ENCODE peak calls at places on chromosomes 12 and 14, in nine cellular contexts. One of them, this sample, is unnamed.

GRCh38 chr12:89838846-89839245 is 130.2 kb upstream of the ATP2B1 start:
- DNase-seq in HT-29: no peak
- DNase-seq in neural progenitor cell: no peak
- DNase-seq in SHP77: no peak
- DNase-seq in putamen: no peak
- DNase-seq in NCI-H1694 treated with DMSO at 0.1 percent for 48 hours: no peak
- DNase-seq in lung microvascular endothelial cell: no peak
- DNase-seq in H54: no peak
- DNase-seq in stimulated activated CD4-positive, alpha-beta T cell treated with anti-CD3 and anti-CD28 coated beads, Interleukin-2, amount 100 ng/mL, for 24 hours: no peak
- DNase-seq in this sample: no peak

GRCh38 chr12:30700216-30700900 is 4.7 kb upstream of the IPO8 start:
- DNase-seq in HT-29: no peak
- DNase-seq in neural progenitor cell: no peak
- DNase-seq in SHP77: no peak
- DNase-seq in putamen: peak
- DNase-seq in NCI-H1694 treated with DMSO at 0.1 percent for 48 hours: peak
- DNase-seq in lung microvascular endothelial cell: no peak
- DNase-seq in H54: no peak
- DNase-seq in stimulated activated CD4-positive, alpha-beta T cell treated with anti-CD3 and anti-CD28 coated beads, Interleukin-2, amount 100 ng/mL, for 24 hours: no peak
- DNase-seq in this sample: no peak

GRCh38 chr12:53268637-53269562 is 801 bp downstream of the ESPL1 start:
- DNase-seq in HT-29: peak
- DNase-seq in neural progenitor cell: no peak
- DNase-seq in SHP77: no peak
- DNase-seq in putamen: no peak
- DNase-seq in NCI-H1694 treated with DMSO at 0.1 percent for 48 hours: no peak
- DNase-seq in lung microvascular endothelial cell: no peak
- DNase-seq in H54: no peak
- DNase-seq in stimulated activated CD4-positive, alpha-beta T cell treated with anti-CD3 and anti-CD28 coated beads, Interleukin-2, amount 100 ng/mL, for 24 hours: no peak
- DNase-seq in this sample: no peak

GRCh38 chr12:124804011-124804621 is 59.5 kb downstream of the SCARB1 start:
- DNase-seq in HT-29: peak
- DNase-seq in neural progenitor cell: peak
- DNase-seq in SHP77: no peak
- DNase-seq in putamen: peak
- DNase-seq in NCI-H1694 treated with DMSO at 0.1 percent for 48 hours: no peak
- DNase-seq in lung microvascular endothelial cell: peak
- DNase-seq in H54: no peak
- DNase-seq in stimulated activated CD4-positive, alpha-beta T cell treated with anti-CD3 and anti-CD28 coated beads, Interleukin-2, amount 100 ng/mL, for 24 hours: no peak
- DNase-seq in this sample: peak

GRCh38 chr14:59679872-59680271 is 103.3 kb upstream of the CCDC175 start:
- DNase-seq in HT-29: no peak
- DNase-seq in neural progenitor cell: peak
- DNase-seq in SHP77: no peak
- DNase-seq in putamen: no peak
- DNase-seq in NCI-H1694 treated with DMSO at 0.1 percent for 48 hours: no peak
- DNase-seq in lung microvascular endothelial cell: no peak
- DNase-seq in H54: no peak
- DNase-seq in stimulated activated CD4-positive, alpha-beta T cell treated with anti-CD3 and anti-CD28 coated beads, Interleukin-2, amount 100 ng/mL, for 24 hours: no peak
- DNase-seq in this sample: no peak

GRCh38 chr12:24918596-24918995 is 30.3 kb downstream of the BCAT1 start:
- DNase-seq in HT-29: no peak
- DNase-seq in neural progenitor cell: no peak
- DNase-seq in SHP77: no peak
- DNase-seq in putamen: no peak
- DNase-seq in NCI-H1694 treated with DMSO at 0.1 percent for 48 hours: no peak
- DNase-seq in lung microvascular endothelial cell: peak
- DNase-seq in H54: no peak
- DNase-seq in stimulated activated CD4-positive, alpha-beta T cell treated with anti-CD3 and anti-CD28 coated beads, Interleukin-2, amount 100 ng/mL, for 24 hours: no peak
- DNase-seq in this sample: no peak

GRCh38 chr12:99918003-99918402 is 66.7 kb downstream of the ANKS1B start:
- DNase-seq in HT-29: no peak
- DNase-seq in neural progenitor cell: no peak
- DNase-seq in SHP77: no peak
- DNase-seq in putamen: no peak
- DNase-seq in NCI-H1694 treated with DMSO at 0.1 percent for 48 hours: no peak
- DNase-seq in lung microvascular endothelial cell: no peak
- DNase-seq in H54: no peak
- DNase-seq in stimulated activated CD4-positive, alpha-beta T cell treated with anti-CD3 and anti-CD28 coated beads, Interleukin-2, amount 100 ng/mL, for 24 hours: no peak
- DNase-seq in this sample: no peak

GRCh38 chr14:20607617-20608016 is 16.4 kb upstream of the RNASE12 start:
- DNase-seq in HT-29: no peak
- DNase-seq in neural progenitor cell: no peak
- DNase-seq in SHP77: no peak
- DNase-seq in putamen: no peak
- DNase-seq in NCI-H1694 treated with DMSO at 0.1 percent for 48 hours: no peak
- DNase-seq in lung microvascular endothelial cell: no peak
- DNase-seq in H54: no peak
- DNase-seq in stimulated activated CD4-positive, alpha-beta T cell treated with anti-CD3 and anti-CD28 coated beads, Interleukin-2, amount 100 ng/mL, for 24 hours: no peak
- DNase-seq in this sample: no peak

GRCh38 chr12:7637641-7638040 is 28.1 kb downstream of the APOBEC1 start:
- DNase-seq in HT-29: no peak
- DNase-seq in neural progenitor cell: no peak
- DNase-seq in SHP77: no peak
- DNase-seq in putamen: no peak
- DNase-seq in NCI-H1694 treated with DMSO at 0.1 percent for 48 hours: no peak
- DNase-seq in lung microvascular endothelial cell: no peak
- DNase-seq in H54: no peak
- DNase-seq in stimulated activated CD4-positive, alpha-beta T cell treated with anti-CD3 and anti-CD28 coated beads, Interleukin-2, amount 100 ng/mL, for 24 hours: no peak
- DNase-seq in this sample: no peak

GRCh38 chr12:5442251-5443006 is 10.5 kb downstream of the NTF3 start:
- DNase-seq in HT-29: peak
- DNase-seq in neural progenitor cell: peak
- DNase-seq in SHP77: peak
- DNase-seq in putamen: no peak
- DNase-seq in NCI-H1694 treated with DMSO at 0.1 percent for 48 hours: peak
- DNase-seq in lung microvascular endothelial cell: peak
- DNase-seq in H54: peak
- DNase-seq in stimulated activated CD4-positive, alpha-beta T cell treated with anti-CD3 and anti-CD28 coated beads, Interleukin-2, amount 100 ng/mL, for 24 hours: no peak
- DNase-seq in this sample: peak

GRCh38 chr14:77091518-77091917 is 6.5 kb upstream of the CIPC start:
- DNase-seq in HT-29: no peak
- DNase-seq in neural progenitor cell: no peak
- DNase-seq in SHP77: no peak
- DNase-seq in putamen: no peak
- DNase-seq in NCI-H1694 treated with DMSO at 0.1 percent for 48 hours: no peak
- DNase-seq in lung microvascular endothelial cell: no peak
- DNase-seq in H54: no peak
- DNase-seq in stimulated activated CD4-positive, alpha-beta T cell treated with anti-CD3 and anti-CD28 coated beads, Interleukin-2, amount 100 ng/mL, for 24 hours: no peak
- DNase-seq in this sample: no peak

GRCh38 chr14:103705524-103706284 is 9.5 kb downstream of the XRCC3 start:
- DNase-seq in HT-29: no peak
- DNase-seq in neural progenitor cell: no peak
- DNase-seq in SHP77: no peak
- DNase-seq in putamen: no peak
- DNase-seq in NCI-H1694 treated with DMSO at 0.1 percent for 48 hours: no peak
- DNase-seq in lung microvascular endothelial cell: no peak
- DNase-seq in H54: no peak
- DNase-seq in stimulated activated CD4-positive, alpha-beta T cell treated with anti-CD3 and anti-CD28 coated beads, Interleukin-2, amount 100 ng/mL, for 24 hours: no peak
- DNase-seq in this sample: no peak

GRCh38 chr12:26097046-26097878 is 27.6 kb downstream of the BHLHE41 start:
- DNase-seq in HT-29: peak
- DNase-seq in neural progenitor cell: peak
- DNase-seq in SHP77: peak
- DNase-seq in putamen: peak
- DNase-seq in NCI-H1694 treated with DMSO at 0.1 percent for 48 hours: peak
- DNase-seq in lung microvascular endothelial cell: peak
- DNase-seq in H54: no peak
- DNase-seq in stimulated activated CD4-positive, alpha-beta T cell treated with anti-CD3 and anti-CD28 coated beads, Interleukin-2, amount 100 ng/mL, for 24 hours: peak
- DNase-seq in this sample: peak

GRCh38 chr14:96040836-96041371 is 1.7 kb downstream of the C14orf132 start:
- DNase-seq in HT-29: no peak
- DNase-seq in neural progenitor cell: no peak
- DNase-seq in SHP77: no peak
- DNase-seq in putamen: no peak
- DNase-seq in NCI-H1694 treated with DMSO at 0.1 percent for 48 hours: no peak
- DNase-seq in lung microvascular endothelial cell: no peak
- DNase-seq in H54: no peak
- DNase-seq in stimulated activated CD4-positive, alpha-beta T cell treated with anti-CD3 and anti-CD28 coated beads, Interleukin-2, amount 100 ng/mL, for 24 hours: no peak
- DNase-seq in this sample: no peak